ENCODE peak calls at places on chromosome 17, in four cellular contexts. One of them, this sample, is unnamed.

GRCh38 chr17:9151091-9151490 is 129.8 kb downstream of the NTN1 start:
- DNase-seq in DMS53: peak
- DNase-seq in germinal center: no peak
- DNase-seq in head of caudate nucleus: peak
- DNase-seq in this sample: peak

GRCh38 chr17:8754890-8755289 is 3.5 kb downstream of the SPDYE4 start:
- DNase-seq in germinal center: no peak
- DNase-seq in DMS53: no peak
- DNase-seq in head of caudate nucleus: no peak
- DNase-seq in this sample: no peak

GRCh38 chr17:51056813-51057510 is 63.7 kb downstream of the SPAG9 start:
- DNase-seq in DMS53: peak
- DNase-seq in germinal center: peak
- DNase-seq in head of caudate nucleus: peak
- DNase-seq in this sample: peak

GRCh38 chr17:2904135-2904534 is 107.9 kb downstream of the RAP1GAP2 start:
- DNase-seq in DMS53: peak
- DNase-seq in germinal center: no peak
- DNase-seq in head of caudate nucleus: peak
- DNase-seq in this sample: peak

GRCh38 chr17:16122697-16123434 is 92.5 kb downstream of the NCOR1 start:
- DNase-seq in DMS53: no peak
- DNase-seq in germinal center: no peak
- DNase-seq in head of caudate nucleus: no peak
- DNase-seq in this sample: no peak

GRCh38 chr17:80251966-80252365 is 8.7 kb upstream of the RNF213 start:
- DNase-seq in head of caudate nucleus: no peak
- DNase-seq in DMS53: no peak
- DNase-seq in germinal center: no peak
- DNase-seq in this sample: no peak

GRCh38 chr17:1315891-1316403 is 36.5 kb downstream of the TRARG1 start:
- DNase-seq in DMS53: no peak
- DNase-seq in germinal center: no peak
- DNase-seq in head of caudate nucleus: no peak
- DNase-seq in this sample: no peak

GRCh38 chr17:82304826-82305726 is 12.3 kb downstream of the CD7 start:
- DNase-seq in germinal center: no peak
- DNase-seq in DMS53: no peak
- DNase-seq in head of caudate nucleus: no peak
- DNase-seq in this sample: no peak

GRCh38 chr17:50425682-50426471 is at the start of gene ACSF2:
- DNase-seq in head of caudate nucleus: peak
- DNase-seq in DMS53: peak
- DNase-seq in germinal center: peak
- DNase-seq in this sample: peak

GRCh38 chr17:77471984-77472836 is 331.4 kb downstream of the SEC14L1 start:
- DNase-seq in DMS53: no peak
- DNase-seq in head of caudate nucleus: peak
- DNase-seq in germinal center: no peak
- DNase-seq in this sample: peak

GRCh38 chr17:77343031-77343866 is 202.5 kb downstream of the SEC14L1 start:
- DNase-seq in DMS53: no peak
- DNase-seq in head of caudate nucleus: no peak
- DNase-seq in germinal center: no peak
- DNase-seq in this sample: no peak

GRCh38 chr17:68600881-68601564 is at the start of gene FAM20A:
- DNase-seq in head of caudate nucleus: peak
- DNase-seq in germinal center: peak
- DNase-seq in DMS53: peak
- DNase-seq in this sample: no peak

GRCh38 chr17:58630883-58631522 is 60.8 kb downstream of the TEX14 start:
- DNase-seq in head of caudate nucleus: peak
- DNase-seq in DMS53: peak
- DNase-seq in germinal center: no peak
- DNase-seq in this sample: no peak

GRCh38 chr17:75352079-75352569 is 53.4 kb downstream of the GRB2 start:
- DNase-seq in germinal center: no peak
- DNase-seq in head of caudate nucleus: peak
- DNase-seq in DMS53: no peak
- DNase-seq in this sample: no peak

GRCh38 chr17:5562661-5563360 is 21.5 kb downstream of the NLRP1 start:
- DNase-seq in germinal center: no peak
- DNase-seq in head of caudate nucleus: no peak
- DNase-seq in DMS53: no peak
- DNase-seq in this sample: no peak

GRCh38 chr17:80453126-80453979 is 23.1 kb downstream of the NPTX1 start:
- DNase-seq in head of caudate nucleus: no peak
- DNase-seq in germinal center: no peak
- DNase-seq in DMS53: peak
- DNase-seq in this sample: no peak

GRCh38 chr17:59527325-59527917 is 38.0 kb upstream of the DHX40 start:
- DNase-seq in DMS53: no peak
- DNase-seq in head of caudate nucleus: peak
- DNase-seq in germinal center: no peak
- DNase-seq in this sample: no peak

GRCh38 chr17:11388061-11388460 is 147.0 kb downstream of the SHISA6 start:
- DNase-seq in DMS53: no peak
- DNase-seq in head of caudate nucleus: no peak
- DNase-seq in germinal center: no peak
- DNase-seq in this sample: no peak

GRCh38 chr17:73340093-73340596 is 28.3 kb upstream of the CDC42EP4 start:
- DNase-seq in germinal center: no peak
- DNase-seq in head of caudate nucleus: no peak
- DNase-seq in DMS53: no peak
- DNase-seq in this sample: no peak

GRCh38 chr17:81000089-81000630 is 8.5 kb downstream of the CHMP6 start:
- DNase-seq in head of caudate nucleus: no peak
- DNase-seq in germinal center: no peak
- DNase-seq in DMS53: no peak
- DNase-seq in this sample: no peak

GRCh38 chr17:12850996-12851395 is 61.7 kb downstream of the ARHGAP44 start:
- DNase-seq in head of caudate nucleus: no peak
- DNase-seq in germinal center: no peak
- DNase-seq in DMS53: no peak
- DNase-seq in this sample: no peak

GRCh38 chr17:42985225-42985624 is 4.9 kb downstream of the RUNDC1 start:
- DNase-seq in head of caudate nucleus: no peak
- DNase-seq in germinal center: peak
- DNase-seq in DMS53: no peak
- DNase-seq in this sample: peak

GRCh38 chr17:8060274-8060673 is 21.4 kb downstream of the ALOX15B start:
- DNase-seq in germinal center: peak
- DNase-seq in head of caudate nucleus: peak
- DNase-seq in DMS53: peak
- DNase-seq in this sample: peak

GRCh38 chr17:40827746-40828453 is 5.5 kb upstream of the KRT10 start:
- DNase-seq in head of caudate nucleus: no peak
- DNase-seq in germinal center: no peak
- DNase-seq in DMS53: no peak
- DNase-seq in this sample: no peak

GRCh38 chr17:40903129-40903847 is 18.2 kb upstream of the KRT20 start:
- DNase-seq in DMS53: peak
- DNase-seq in head of caudate nucleus: no peak
- DNase-seq in germinal center: no peak
- DNase-seq in this sample: no peak

GRCh38 chr17:12342609-12343248 is 322.1 kb downstream of the MAP2K4 start:
- DNase-seq in head of caudate nucleus: no peak
- DNase-seq in DMS53: peak
- DNase-seq in germinal center: peak
- DNase-seq in this sample: no peak

This sample was measured in globus pallidus.